ENCODE peak calls at places on chromosomes 13 and 19, in ten cellular contexts. Y is neural progenitor cell, X is colonic mucosa, U is ascending aorta, D is cardiac fibroblast, J is dorsolateral prefrontal cortex, I is HFF-Myc, V is adrenal gland, N is astrocyte of the spinal cord, S is GM12864. A is an unnamed sample.
A peak's percentile ranks its signal among the peaks of the same experiment; 100 is the strongest.

GRCh38 chr13:76854209-76854608 is 32.0 kb downstream of the KCTD12 start:
- DNase-seq in N (no peak), J (no peak), V (no peak), I (no peak), D (no peak), U (no peak), S (no peak), X (no peak), Y (no peak), A (no peak)

GRCh38 chr19:3132971-3133792 is 2.7 kb upstream of the GNA15 start:
- DNase-seq in I (no peak), S (peak; percentile 29), V (peak; percentile 56), N (peak; percentile 81), D (no peak), J (peak; percentile 49), U (peak; percentile 29), Y (no peak), X (no peak), A (peak; percentile 82)

GRCh38 chr19:21308778-21309177 is 20.4 kb downstream of the ZNF708 start:
- DNase-seq in N (no peak), I (no peak), U (no peak), V (no peak), J (no peak), D (no peak), Y (no peak), X (no peak), S (no peak), A (no peak)

GRCh38 chr13:24124789-24125476 is 35.6 kb upstream of the SPATA13 start:
- DNase-seq in D (no peak), I (no peak), Y (peak; percentile 12), X (no peak), V (no peak), N (no peak), S (peak; percentile 27), U (no peak), J (no peak), A (no peak)

GRCh38 chr19:5484398-5485285 is 29.4 kb downstream of the ZNRF4 start:
- DNase-seq in Y (peak; percentile 71), N (peak; percentile 7), J (no peak), U (no peak), I (no peak), S (no peak), D (no peak), X (no peak), V (no peak), A (no peak)

GRCh38 chr19:14089662-14090508 is 666 bp downstream of the SAMD1 start:
- DNase-seq in D (peak; percentile 68), Y (peak; percentile 90), I (no peak), X (no peak), V (peak; percentile 56), U (no peak), J (peak; percentile 48), N (peak; percentile 57), S (no peak), A (peak; percentile 72)

GRCh38 chr13:43156916-43157315 is 133.5 kb downstream of the DNAJC15 start:
- DNase-seq in S (no peak), U (no peak), D (peak; percentile 23), N (peak; percentile 62), V (no peak), I (no peak), X (no peak), Y (no peak), J (no peak), A (peak; percentile 45)

GRCh38 chr13:113528101-113528797 is 37.7 kb upstream of the DCUN1D2 start:
- DNase-seq in V (no peak), U (no peak), J (no peak), Y (no peak), N (no peak), D (no peak), I (no peak), S (no peak), X (no peak), A (no peak)

GRCh38 chr13:111946214-111946613 is 120.7 kb upstream of the SOX1 start:
- DNase-seq in Y (no peak), N (no peak), J (no peak), X (no peak), I (no peak), S (no peak), U (no peak), V (no peak), D (no peak), A (no peak)

GRCh38 chr13:45807520-45808099 is 43.9 kb downstream of the SIAH3 start:
- DNase-seq in J (no peak), X (no peak), D (peak; percentile 50), S (peak; percentile 24), N (peak; percentile 57), U (no peak), Y (peak; percentile 62), I (no peak), V (peak; percentile 45), A (peak; percentile 52)

GRCh38 chr13:20943519-20944012 is 41.0 kb upstream of the XPO4 start:
- DNase-seq in N (peak; percentile 97), D (peak; percentile 95), U (peak; percentile 61), V (peak; percentile 90), I (peak; percentile 94), J (peak; percentile 80), X (peak; percentile 93), Y (peak; percentile 79), S (peak; percentile 37), A (peak; percentile 98)

GRCh38 chr13:28268800-28269223 is 130.5 kb downstream of the PAN3 start:
- DNase-seq in S (peak; percentile 86), V (no peak), I (no peak), N (no peak), J (no peak), Y (no peak), D (no peak), U (no peak), X (no peak), A (no peak)

GRCh38 chr13:28267495-28267894 is 129.2 kb downstream of the PAN3 start:
- DNase-seq in Y (no peak), D (no peak), J (no peak), I (no peak), S (no peak), X (no peak), U (no peak), N (no peak), V (no peak), A (no peak)
- H3K4me3 ChIP-seq in Y (no peak overlapping the region), D (no peak overlapping the region), J (no peak overlapping the region), I (no peak overlapping the region), S (no peak overlapping the region), X (no peak overlapping the region), U (no peak overlapping the region), N (no peak overlapping the region), V (no peak overlapping the region), A (no peak overlapping the region)

DNA sequence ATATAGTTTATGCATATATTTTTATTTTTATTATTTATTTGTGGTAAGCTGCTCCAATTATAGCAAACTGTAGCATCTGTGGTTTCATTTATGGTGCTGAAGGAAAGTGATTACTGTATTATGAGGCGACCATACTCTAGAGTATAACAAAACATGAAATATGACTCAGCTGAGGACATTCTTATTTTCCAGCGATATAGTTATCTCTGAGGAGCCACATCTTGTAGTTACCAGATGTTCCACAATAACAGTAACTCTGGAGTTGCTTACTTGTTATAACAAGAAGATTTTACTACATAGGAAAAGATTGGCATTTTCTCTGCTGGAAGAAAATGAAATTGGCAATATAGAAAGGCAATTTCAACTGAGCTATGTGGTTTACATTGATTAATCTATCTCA is 1634.3 kb downstream of the PCDH9 start:
- DNase-seq in X (no peak), V (no peak), D (peak; percentile 44), N (peak; percentile 40), U (no peak), J (no peak), I (no peak), Y (no peak), S (no peak), A (peak; percentile 9)
- TF ChIP-seq CTCF in X (no peak), V (no peak), D (no peak), N (no peak), U (no peak), J (no peak), I (no peak), Y (no peak), S (no peak), A (no peak)

GRCh38 chr13:25846227-25846984 is 205.4 kb downstream of the SHISA2 start:
- DNase-seq in I (no peak), J (no peak), V (no peak), X (no peak), D (no peak), S (no peak), N (no peak), U (no peak), Y (no peak), A (no peak)
- H3K4me3 ChIP-seq in I (no peak overlapping the region), J (no peak overlapping the region), V (no peak overlapping the region), X (no peak overlapping the region), D (no peak overlapping the region), S (no peak overlapping the region), N (no peak overlapping the region), U (no peak overlapping the region), Y (no peak overlapping the region), A (no peak overlapping the region)

GRCh38 chr19:35628565-35629331 is at the start of gene RBM42:
- DNase-seq in I (peak; percentile 98), J (peak; percentile 95), V (peak; percentile 98), N (peak; percentile 99), S (peak; percentile 99), D (peak; percentile 99), U (peak; percentile 95), Y (peak; percentile 99), X (peak; percentile 97), A (peak; percentile 99)
- TF ChIP-seq CTCF in I (no peak), J (peak; percentile 19), V (no peak), N (no peak), S (no peak), D (no peak), U (no peak), Y (no peak), X (no peak), A (no peak)

GRCh38 chr19:41353466-41354342 is at the start of gene TGFB1:
- DNase-seq in X (peak; percentile 82), D (peak; percentile 95), S (peak; percentile 71), I (no peak), N (peak; percentile 89), Y (peak; percentile 85), U (peak; percentile 62), V (peak; percentile 88), J (peak; percentile 7), A (peak; percentile 91)

GRCh38 chr19:41351339-41352245 is 2.1 kb downstream of the TGFB1 start:
- DNase-seq in Y (peak; percentile 61), V (peak; percentile 61), S (no peak), X (peak; percentile 72), J (no peak), U (peak; percentile 67), I (no peak), N (peak; percentile 60), D (peak; percentile 63), A (peak; percentile 42)

GRCh38 chr19:41350735-41351338 is 2.9 kb downstream of the TGFB1 start:
- DNase-seq in D (peak; percentile 29), U (no peak), X (no peak), N (no peak), I (no peak), Y (no peak), S (no peak), V (peak; percentile 37), J (no peak), A (peak; percentile 20)

GRCh38 chr19:41352609-41353465 is 885 bp downstream of the TGFB1 start:
- DNase-seq in I (no peak), S (no peak), D (peak; percentile 57), Y (peak; percentile 81), X (peak; percentile 73), V (peak; percentile 64), U (no peak), J (peak; percentile 7), N (peak; percentile 46), A (peak; percentile 45)

DNA sequence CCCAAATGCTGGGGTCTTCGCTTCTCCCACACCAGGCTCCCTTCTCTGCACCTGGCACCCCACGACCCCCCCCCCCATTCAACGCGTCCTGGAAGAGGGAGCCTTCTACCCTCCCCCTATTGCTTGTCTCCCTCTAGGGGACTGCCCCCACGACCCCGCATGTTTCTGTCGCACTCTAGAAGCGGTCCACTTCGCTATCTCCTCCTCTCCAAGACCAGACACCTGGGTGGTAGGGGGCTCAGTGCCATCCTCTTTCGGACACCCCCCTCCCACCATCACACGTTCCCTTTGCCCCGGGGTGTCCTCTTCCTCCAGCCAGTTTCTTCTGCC is 1.5 kb downstream of the TGFB1 start:
- DNase-seq in J (no peak), I (no peak), D (no peak), V (no peak), Y (no peak), N (no peak), S (no peak), X (no peak), U (no peak), A (no peak)
- H3K4me3 ChIP-seq in J (peak overlapping the region; percentile 59), I (peak overlapping the region; percentile 89), D (peak overlapping the region; percentile 93), V (peak overlapping the region; percentile 57), Y (peak overlapping the region; percentile 67), N (peak overlapping the region; percentile 85), S (peak overlapping the region; percentile 83), X (peak overlapping the region; percentile 84), U (peak overlapping the region; percentile 66), A (peak overlapping the region; percentile 92)

A was measured in AG10803.